ENCODE peak calls at places on chromosomes 11 and 22, in four cellular contexts. N is iPS DF 6.9, Q is right atrium auricular region, M is amniotic stem cell. K is an unnamed sample.

GRCh38 chr11:11691296-11692141 is 69.7 kb upstream of the GALNT18 start:
- DNase-seq in M (no peak), Q (no peak), N (no peak), K (no peak)

GRCh38 chr11:59556115-59556882 is 45.0 kb downstream of the OR4D9 start:
- DNase-seq in N (no peak), Q (peak; percentile 77), M (peak; percentile 66), K (peak; percentile 82)

GRCh38 chr22:38505595-38506117 is 455 bp downstream of the DDX17 start:
- DNase-seq in N (no peak), Q (peak; percentile 67), M (peak; percentile 29), K (peak; percentile 39)

GRCh38 chr11:12414641-12415040 is 37.3 kb downstream of the PARVA start:
- DNase-seq in N (no peak), Q (no peak), M (no peak), K (no peak)

GRCh38 chr11:100719809-100720221 is 32.7 kb downstream of the ARHGAP42 start:
- DNase-seq in Q (no peak), M (no peak), N (no peak), K (peak; percentile 87)

GRCh38 chr22:35643991-35644390 is 4.3 kb upstream of the APOL6 start:
- DNase-seq in M (no peak), N (no peak), Q (no peak), K (no peak)

GRCh38 chr11:118129475-118130196 is 23.0 kb downstream of the SCN4B start:
- DNase-seq in Q (no peak), N (no peak), M (no peak), K (no peak)

GRCh38 chr11:113376156-113376555 is 11.4 kb upstream of the ANKK1 start:
- DNase-seq in M (no peak), N (no peak), Q (no peak), K (peak; percentile 10)

GRCh38 chr22:29633514-29634312 is 30.3 kb downstream of the NF2 start:
- DNase-seq in M (no peak), Q (no peak), N (no peak), K (peak; percentile 83)

GRCh38 chr11:105870521-105871113 is 151.4 kb downstream of the MSANTD4 start:
- DNase-seq in M (no peak), N (no peak), Q (no peak), K (no peak)

GRCh38 chr11:117564321-117564720 is 232.7 kb downstream of the DSCAML1 start:
- DNase-seq in N (no peak), Q (no peak), M (no peak), K (no peak)

GRCh38 chr11:8652140-8652539 is 30.3 kb downstream of the TRIM66 start:
- DNase-seq in Q (no peak), M (peak; percentile 81), N (no peak), K (peak; percentile 94)

GRCh38 chr11:363948-364761 is 5.1 kb upstream of the B4GALNT4 start:
- DNase-seq in Q (no peak), N (no peak), M (no peak), K (no peak)

GRCh38 chr11:117572129-117572528 is 224.9 kb downstream of the DSCAML1 start:
- DNase-seq in Q (no peak), M (no peak), N (no peak), K (no peak)

GRCh38 chr11:18594999-18595749 is 4.4 kb upstream of the MISFA start:
- DNase-seq in Q (no peak), N (no peak), M (no peak), K (no peak)

GRCh38 chr22:33844273-33844672 is 76.0 kb downstream of the LARGE1 start:
- DNase-seq in Q (no peak), N (no peak), M (no peak), K (no peak)

GRCh38 chr22:42519544-42520237 is at the start of gene RRP7A:
- DNase-seq in M (peak; percentile 10), Q (peak; percentile 78), N (no peak), K (peak; percentile 28)

GRCh38 chr11:116643521-116643920 is 129.3 kb downstream of the BUD13 start:
- DNase-seq in Q (no peak), N (no peak), M (no peak), K (no peak)

GRCh38 chr22:49960967-49961600 is 512 bp downstream of the PIM3 start:
- DNase-seq in N (no peak), Q (no peak), M (no peak), K (peak; percentile 45)

GRCh38 chr11:110425751-110426545 is 3.8 kb upstream of the FDX1 start:
- DNase-seq in Q (no peak), N (no peak), M (no peak), K (peak; percentile 78)

GRCh38 chr11:35523861-35524260 is 1.6 kb downstream of the PAMR1 start:
- DNase-seq in Q (no peak), N (no peak), M (no peak), K (no peak)

GRCh38 chr22:25702046-25702445 is 39.9 kb upstream of the MYO18B start:
- DNase-seq in Q (no peak), M (no peak), N (no peak), K (peak; percentile 10)

GRCh38 chr22:35072939-35073338 is 7.0 kb downstream of the ISX start:
- DNase-seq in N (no peak), Q (no peak), M (no peak), K (no peak)

GRCh38 chr11:64516226-64516625 is 74.8 kb upstream of the SLC22A12 start:
- DNase-seq in N (peak; percentile 13), Q (no peak), M (no peak), K (no peak)

K was measured in astrocyte.